ENCODE peak calls at places on chromosome 6, in eight cellular contexts. One of them, this sample, is unnamed.

GRCh38 chr6:115783402-115784061 is 277.2 kb downstream of the FRK start:
- DNase-seq in choroid plexus epithelial cell: no peak
- DNase-seq in Panc1: no peak
- DNase-seq in cardiac muscle cell: peak
- DNase-seq in IMR-90: no peak
- DNase-seq in H9: no peak
- DNase-seq in GM13977: no peak
- DNase-seq in left lung: no peak
- DNase-seq in this sample: no peak

GRCh38 chr6:56821005-56821432 is 133.9 kb upstream of the BEND6 start:
- DNase-seq in Panc1: no peak
- DNase-seq in cardiac muscle cell: no peak
- DNase-seq in H9: no peak
- DNase-seq in choroid plexus epithelial cell: no peak
- DNase-seq in left lung: no peak
- DNase-seq in IMR-90: no peak
- DNase-seq in GM13977: no peak
- DNase-seq in this sample: no peak

GRCh38 chr6:26487466-26487865 is 12.6 kb upstream of the BTN1A1 start:
- DNase-seq in choroid plexus epithelial cell: no peak
- DNase-seq in GM13977: no peak
- DNase-seq in cardiac muscle cell: no peak
- DNase-seq in Panc1: no peak
- DNase-seq in IMR-90: no peak
- DNase-seq in left lung: no peak
- DNase-seq in H9: no peak
- DNase-seq in this sample: no peak

GRCh38 chr6:55276745-55277627 is 50.3 kb upstream of the GFRAL start:
- DNase-seq in left lung: no peak
- DNase-seq in GM13977: peak
- DNase-seq in Panc1: peak
- DNase-seq in cardiac muscle cell: peak
- DNase-seq in choroid plexus epithelial cell: peak
- DNase-seq in H9: peak
- DNase-seq in IMR-90: peak
- DNase-seq in this sample: peak

GRCh38 chr6:51932956-51933355 is 154.5 kb downstream of the PKHD1 start:
- DNase-seq in left lung: no peak
- DNase-seq in GM13977: no peak
- DNase-seq in cardiac muscle cell: no peak
- DNase-seq in H9: no peak
- DNase-seq in IMR-90: no peak
- DNase-seq in Panc1: no peak
- DNase-seq in choroid plexus epithelial cell: no peak
- DNase-seq in this sample: no peak

GRCh38 chr6:157798851-157799250 is 24.2 kb upstream of the SNX9 start:
- DNase-seq in cardiac muscle cell: no peak
- DNase-seq in left lung: no peak
- DNase-seq in GM13977: no peak
- DNase-seq in H9: no peak
- DNase-seq in choroid plexus epithelial cell: no peak
- DNase-seq in IMR-90: no peak
- DNase-seq in Panc1: no peak
- DNase-seq in this sample: no peak

GRCh38 chr6:29510746-29511300 is 23.1 kb upstream of the MAS1L start:
- DNase-seq in cardiac muscle cell: no peak
- DNase-seq in choroid plexus epithelial cell: no peak
- DNase-seq in IMR-90: no peak
- DNase-seq in H9: peak
- DNase-seq in Panc1: no peak
- DNase-seq in GM13977: no peak
- DNase-seq in left lung: no peak
- DNase-seq in this sample: no peak

GRCh38 chr6:36033935-36034334 is 6.3 kb downstream of the MAPK14 start:
- DNase-seq in cardiac muscle cell: peak
- DNase-seq in IMR-90: peak
- DNase-seq in choroid plexus epithelial cell: peak
- DNase-seq in left lung: no peak
- DNase-seq in H9: no peak
- DNase-seq in GM13977: no peak
- DNase-seq in Panc1: no peak
- DNase-seq in this sample: no peak

GRCh38 chr6:4021862-4022715 is 56.8 kb downstream of the FAM217A start:
- DNase-seq in H9: peak
- DNase-seq in left lung: no peak
- DNase-seq in IMR-90: no peak
- DNase-seq in GM13977: no peak
- DNase-seq in choroid plexus epithelial cell: peak
- DNase-seq in cardiac muscle cell: no peak
- DNase-seq in Panc1: no peak
- DNase-seq in this sample: no peak

GRCh38 chr6:142842423-142843261 is 102.3 kb downstream of the HIVEP2 start:
- DNase-seq in choroid plexus epithelial cell: peak
- DNase-seq in IMR-90: peak
- DNase-seq in GM13977: peak
- DNase-seq in H9: no peak
- DNase-seq in Panc1: peak
- DNase-seq in cardiac muscle cell: peak
- DNase-seq in left lung: no peak
- DNase-seq in this sample: peak

GRCh38 chr6:117601811-117602150 is 530 bp downstream of the GOPC start:
- DNase-seq in cardiac muscle cell: no peak
- DNase-seq in H9: no peak
- DNase-seq in GM13977: no peak
- DNase-seq in Panc1: no peak
- DNase-seq in IMR-90: no peak
- DNase-seq in left lung: peak
- DNase-seq in choroid plexus epithelial cell: no peak
- DNase-seq in this sample: no peak

GRCh38 chr6:120826253-120826652 is 508.0 kb downstream of the TBC1D32 start:
- DNase-seq in GM13977: no peak
- DNase-seq in H9: peak
- DNase-seq in left lung: no peak
- DNase-seq in cardiac muscle cell: peak
- DNase-seq in choroid plexus epithelial cell: peak
- DNase-seq in Panc1: peak
- DNase-seq in IMR-90: no peak
- DNase-seq in this sample: no peak

GRCh38 chr6:110039996-110040383 is 61.9 kb downstream of the GPR6 start:
- DNase-seq in choroid plexus epithelial cell: peak
- DNase-seq in IMR-90: peak
- DNase-seq in GM13977: peak
- DNase-seq in H9: peak
- DNase-seq in left lung: no peak
- DNase-seq in cardiac muscle cell: peak
- DNase-seq in Panc1: peak
- DNase-seq in this sample: peak

GRCh38 chr6:116208056-116208785 is 45.7 kb downstream of the TSPYL4 start:
- DNase-seq in left lung: no peak
- DNase-seq in choroid plexus epithelial cell: no peak
- DNase-seq in H9: no peak
- DNase-seq in cardiac muscle cell: no peak
- DNase-seq in Panc1: no peak
- DNase-seq in IMR-90: no peak
- DNase-seq in GM13977: no peak
- DNase-seq in this sample: no peak

GRCh38 chr6:83708546-83708969 is 343 bp downstream of the SNAP91 start:
- DNase-seq in H9: peak
- DNase-seq in GM13977: peak
- DNase-seq in left lung: peak
- DNase-seq in IMR-90: no peak
- DNase-seq in choroid plexus epithelial cell: peak
- DNase-seq in cardiac muscle cell: peak
- DNase-seq in Panc1: no peak
- DNase-seq in this sample: peak

GRCh38 chr6:105688573-105688972 is 285.7 kb upstream of the PREP start:
- DNase-seq in Panc1: no peak
- DNase-seq in left lung: no peak
- DNase-seq in GM13977: no peak
- DNase-seq in H9: no peak
- DNase-seq in IMR-90: no peak
- DNase-seq in cardiac muscle cell: no peak
- DNase-seq in choroid plexus epithelial cell: no peak
- DNase-seq in this sample: no peak

GRCh38 chr6:100881707-100882040 is 545 bp upstream of the ASCC3 start:
- DNase-seq in H9: no peak
- DNase-seq in IMR-90: peak
- DNase-seq in Panc1: peak
- DNase-seq in left lung: no peak
- DNase-seq in choroid plexus epithelial cell: peak
- DNase-seq in GM13977: peak
- DNase-seq in cardiac muscle cell: no peak
- DNase-seq in this sample: no peak

GRCh38 chr6:37867756-37868446 is 48.4 kb downstream of the ZFAND3 start:
- DNase-seq in IMR-90: no peak
- DNase-seq in H9: no peak
- DNase-seq in cardiac muscle cell: no peak
- DNase-seq in GM13977: peak
- DNase-seq in left lung: no peak
- DNase-seq in choroid plexus epithelial cell: no peak
- DNase-seq in Panc1: no peak
- DNase-seq in this sample: no peak

GRCh38 chr6:15623282-15624116 is 39.3 kb downstream of the DTNBP1 start:
- DNase-seq in cardiac muscle cell: peak
- DNase-seq in left lung: no peak
- DNase-seq in H9: no peak
- DNase-seq in IMR-90: peak
- DNase-seq in choroid plexus epithelial cell: peak
- DNase-seq in Panc1: no peak
- DNase-seq in GM13977: peak
- DNase-seq in this sample: no peak

DNA sequence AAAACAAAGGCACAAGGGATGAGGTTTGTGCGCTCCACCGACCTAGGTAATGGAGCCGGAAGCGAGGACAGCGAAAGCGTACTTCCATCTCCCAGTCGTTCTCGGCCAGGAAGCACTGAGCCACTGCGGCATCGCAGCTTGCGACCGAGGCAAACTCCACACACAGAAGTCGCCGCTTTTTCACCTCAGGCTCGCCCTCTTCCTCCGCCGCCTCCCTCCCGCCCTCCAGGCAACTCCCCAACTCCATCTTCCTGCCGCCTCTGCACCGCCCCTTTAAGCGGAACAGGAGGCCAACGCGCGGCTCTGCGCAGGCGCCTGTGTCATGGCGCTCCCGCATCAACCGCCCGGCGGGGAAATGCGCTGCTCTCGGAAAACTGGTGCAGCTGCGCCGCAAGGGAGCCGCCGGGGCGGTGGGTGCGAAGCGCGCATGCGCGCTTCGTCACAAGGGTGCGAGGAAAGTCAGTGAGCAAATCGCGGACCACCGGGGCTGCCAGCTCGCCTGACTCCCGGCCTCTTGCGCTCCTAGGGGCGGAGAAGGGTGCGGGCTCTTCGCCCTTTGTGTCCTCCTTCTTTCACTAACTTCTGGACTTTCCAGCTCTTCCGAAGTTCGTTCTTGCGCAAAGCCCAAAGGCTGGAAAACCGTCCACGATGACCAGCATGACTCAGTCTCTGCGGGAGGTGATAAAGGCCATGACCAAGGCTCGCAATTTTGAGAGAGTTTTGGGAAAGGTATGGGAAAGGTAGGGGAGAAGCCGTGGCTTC is at the start of the genes ACOT13 and TDP2:
- DNase-seq in left lung: peak
- DNase-seq in GM13977: peak
- DNase-seq in cardiac muscle cell: peak
- DNase-seq in IMR-90: peak
- DNase-seq in choroid plexus epithelial cell: peak
- DNase-seq in Panc1: peak
- DNase-seq in H9: peak
- DNase-seq in this sample: peak
- TF ChIP-seq CTCF in left lung: peak
- TF ChIP-seq CTCF in GM13977: peak
- TF ChIP-seq CTCF in cardiac muscle cell: peak
- TF ChIP-seq CTCF in IMR-90: peak
- TF ChIP-seq CTCF in choroid plexus epithelial cell: peak
- TF ChIP-seq CTCF in Panc1: peak
- TF ChIP-seq CTCF in H9: peak
- TF ChIP-seq CTCF in this sample: no peak

GRCh38 chr6:43821101-43821886 is 51.3 kb downstream of the VEGFA start:
- DNase-seq in H9: no peak
- DNase-seq in left lung: no peak
- DNase-seq in cardiac muscle cell: no peak
- DNase-seq in Panc1: no peak
- DNase-seq in choroid plexus epithelial cell: no peak
- DNase-seq in GM13977: no peak
- DNase-seq in IMR-90: no peak
- DNase-seq in this sample: no peak
- TF ChIP-seq CTCF in H9: no peak
- TF ChIP-seq CTCF in left lung: no peak
- TF ChIP-seq CTCF in cardiac muscle cell: no peak
- TF ChIP-seq CTCF in Panc1: no peak
- TF ChIP-seq CTCF in choroid plexus epithelial cell: no peak
- TF ChIP-seq CTCF in GM13977: no peak
- TF ChIP-seq CTCF in IMR-90: no peak
- TF ChIP-seq CTCF in this sample: no peak

GRCh38 chr6:107689881-107690545 is 134.1 kb downstream of the SCML4 start:
- DNase-seq in cardiac muscle cell: peak
- DNase-seq in Panc1: no peak
- DNase-seq in H9: no peak
- DNase-seq in IMR-90: no peak
- DNase-seq in GM13977: no peak
- DNase-seq in choroid plexus epithelial cell: no peak
- DNase-seq in left lung: no peak
- DNase-seq in this sample: no peak
- TF ChIP-seq CTCF in cardiac muscle cell: no peak
- TF ChIP-seq CTCF in Panc1: no peak
- TF ChIP-seq CTCF in H9: no peak
- TF ChIP-seq CTCF in IMR-90: no peak
- TF ChIP-seq CTCF in GM13977: no peak
- TF ChIP-seq CTCF in choroid plexus epithelial cell: no peak
- TF ChIP-seq CTCF in left lung: no peak
- TF ChIP-seq CTCF in this sample: no peak

GRCh38 chr6:82363368-82364086 is at the start of gene TPBG:
- DNase-seq in choroid plexus epithelial cell: peak
- DNase-seq in H9: peak
- DNase-seq in left lung: peak
- DNase-seq in IMR-90: peak
- DNase-seq in cardiac muscle cell: peak
- DNase-seq in Panc1: peak
- DNase-seq in GM13977: peak
- DNase-seq in this sample: peak

GRCh38 chr6:82362868-82363267 is 749 bp upstream of the TPBG start:
- DNase-seq in IMR-90: peak
- DNase-seq in Panc1: no peak
- DNase-seq in cardiac muscle cell: peak
- DNase-seq in GM13977: no peak
- DNase-seq in choroid plexus epithelial cell: peak
- DNase-seq in left lung: no peak
- DNase-seq in H9: peak
- DNase-seq in this sample: no peak

GRCh38 chr6:82362144-82362543 is 1.5 kb upstream of the TPBG start:
- DNase-seq in choroid plexus epithelial cell: no peak
- DNase-seq in left lung: no peak
- DNase-seq in cardiac muscle cell: no peak
- DNase-seq in Panc1: no peak
- DNase-seq in IMR-90: no peak
- DNase-seq in GM13977: no peak
- DNase-seq in H9: no peak
- DNase-seq in this sample: no peak

GRCh38 chr6:82364087-82365010 is 732 bp downstream of the TPBG start:
- DNase-seq in H9: peak
- DNase-seq in choroid plexus epithelial cell: peak
- DNase-seq in left lung: peak
- DNase-seq in cardiac muscle cell: peak
- DNase-seq in IMR-90: peak
- DNase-seq in Panc1: no peak
- DNase-seq in GM13977: peak
- DNase-seq in this sample: peak

GRCh38 chr6:82365011-82365751 is 1.6 kb downstream of the TPBG start:
- DNase-seq in GM13977: peak
- DNase-seq in cardiac muscle cell: peak
- DNase-seq in IMR-90: peak
- DNase-seq in choroid plexus epithelial cell: peak
- DNase-seq in H9: peak
- DNase-seq in Panc1: no peak
- DNase-seq in left lung: peak
- DNase-seq in this sample: peak
- TF ChIP-seq CTCF in GM13977: no peak
- TF ChIP-seq CTCF in cardiac muscle cell: peak
- TF ChIP-seq CTCF in IMR-90: peak
- TF ChIP-seq CTCF in choroid plexus epithelial cell: peak
- TF ChIP-seq CTCF in H9: peak
- TF ChIP-seq CTCF in Panc1: peak
- TF ChIP-seq CTCF in left lung: no peak
- TF ChIP-seq CTCF in this sample: no peak

This sample was measured in GM10248.